ENCODE peak calls at places on chromosome 22, in five cellular contexts. C is stimulated activated CD4-positive, alpha-beta T cell treated with anti-CD3 and anti-CD28 coated beads, Interleukin-2, amount 100 ng/mL, for 48 hours; M is foreskin fibroblast; P is iris pigment epithelial cell; T is MG63. E is an unnamed sample.
A peak's percentile ranks its signal among the peaks of the same experiment; 100 is the strongest.

GRCh38 chr22:17436981-17437410 is 67.7 kb downstream of the CECR2 start:
- DNase-seq in C (no peak), M (no peak), P (no peak), T (no peak), E (no peak)

GRCh38 chr22:36954251-36955014 is 41.0 kb downstream of the CSF2RB start:
- DNase-seq in C (no peak), M (no peak), P (no peak), T (no peak), E (no peak)

GRCh38 chr22:46754110-46754799 is 8.2 kb upstream of the TBC1D22A start:
- DNase-seq in C (no peak), M (peak; percentile 99), P (peak; percentile 98), T (peak; percentile 96), E (no peak)

GRCh38 chr22:38080847-38081635 is 2.9 kb downstream of the SLC16A8 start:
- DNase-seq in C (no peak), M (peak; percentile 66), P (peak; percentile 39), T (no peak), E (no peak)

GRCh38 chr22:17869285-17870096 is 95.2 kb upstream of the BID start:
- DNase-seq in C (no peak), M (no peak), P (no peak), T (no peak), E (no peak)

GRCh38 chr22:45631140-45631539 is 40.5 kb upstream of the ATXN10 start:
- DNase-seq in C (no peak), M (no peak), P (no peak), T (no peak), E (no peak)

GRCh38 chr22:34493471-34493870 is 572.5 kb upstream of the ISX start:
- DNase-seq in C (no peak), M (no peak), P (no peak), T (no peak), E (no peak)

GRCh38 chr22:20507253-20508066 is at the start of gene MED15:
- DNase-seq in C (peak; percentile 87), M (peak; percentile 94), P (peak; percentile 92), T (peak; percentile 91), E (peak; percentile 84)

GRCh38 chr22:32661296-32661695 is 140.2 kb upstream of the TIMP3 start:
- DNase-seq in C (no peak), M (peak; percentile 94), P (peak; percentile 77), T (peak; percentile 81), E (no peak)

GRCh38 chr22:20610757-20611156 is 103.3 kb downstream of the MED15 start:
- DNase-seq in C (no peak), M (no peak), P (no peak), T (no peak), E (no peak)

GRCh38 chr22:42920101-42920820 is 63.2 kb upstream of the ARFGAP3 start:
- DNase-seq in C (no peak), M (peak; percentile 70), P (peak; percentile 56), T (peak; percentile 77), E (no peak)

GRCh38 chr22:44305455-44305854 is 7.3 kb downstream of the SHISAL1 start:
- DNase-seq in C (no peak), M (no peak), P (no peak), T (no peak), E (no peak)

GRCh38 chr22:29338398-29338797 is 22.9 kb upstream of the RASL10A start:
- DNase-seq in C (no peak), M (no peak), P (no peak), T (no peak), E (no peak)

GRCh38 chr22:47370448-47371262 is 608.2 kb downstream of the TBC1D22A start:
- DNase-seq in C (no peak), M (no peak), P (peak; percentile 9), T (no peak), E (no peak)

GRCh38 chr22:37843746-37844089 is 416 bp downstream of the ANKRD54 start:
- DNase-seq in C (peak; percentile 37), M (peak; percentile 66), P (no peak), T (peak; percentile 55), E (no peak)

GRCh38 chr22:33519140-33519973 is 400.9 kb downstream of the LARGE1 start:
- DNase-seq in C (peak; percentile 0), M (peak; percentile 26), P (peak; percentile 22), T (peak; percentile 7), E (peak; percentile 48)

GRCh38 chr22:32558681-32559355 is 84.2 kb downstream of the FBXO7 start:
- DNase-seq in C (no peak), M (peak; percentile 91), P (peak; percentile 36), T (peak; percentile 98), E (no peak)

GRCh38 chr22:40436460-40437431 is 66.4 kb downstream of the SGSM3 start:
- DNase-seq in C (no peak), M (peak; percentile 69), P (peak; percentile 79), T (no peak), E (no peak)

GRCh38 chr22:38578505-38578904 is 8.5 kb upstream of the DMC1 start:
- DNase-seq in C (no peak), M (no peak), P (no peak), T (no peak), E (no peak)

GRCh38 chr22:29661355-29661754 is 57.9 kb downstream of the NF2 start:
- DNase-seq in C (no peak), M (peak; percentile 58), P (peak; percentile 62), T (peak; percentile 37), E (no peak)

GRCh38 chr22:36461665-36462474 is 19.6 kb downstream of the TXN2 start:
- DNase-seq in C (no peak), M (peak; percentile 81), P (peak; percentile 81), T (peak; percentile 89), E (no peak)

GRCh38 chr22:27238935-27239510 is 562.5 kb downstream of the MN1 start:
- DNase-seq in C (no peak), M (peak; percentile 67), P (peak; percentile 99), T (peak; percentile 98), E (no peak)

GRCh38 chr22:44926124-44926475 is 83.7 kb downstream of the PHF21B start:
- DNase-seq in C (no peak), M (no peak), P (no peak), T (no peak), E (no peak)

GRCh38 chr22:22440188-22440587 is 68.4 kb downstream of the ZNF280B start:
- DNase-seq in C (no peak), M (no peak), P (no peak), T (no peak), E (no peak)

GRCh38 chr22:44566911-44567310 is 68.9 kb upstream of the RTL6 start:
- DNase-seq in C (no peak), M (no peak), P (no peak), T (no peak), E (no peak)

GRCh38 chr22:38218661-38219331 is 17.0 kb downstream of the MAFF start:
- DNase-seq in C (peak; percentile 33), M (peak; percentile 95), P (peak; percentile 98), T (peak; percentile 95), E (no peak)

GRCh38 chr22:22187299-22187698 is 57.3 kb upstream of the VPREB1 start:
- DNase-seq in C (no peak), M (no peak), P (no peak), T (no peak), E (no peak)